ENCODE peak calls at places on chromosomes 4 and X, in nine cellular contexts. D is transverse colon, M is SK-N-SH, U is suprapubic skin, A is breast epithelium, S is HepG2, J is sigmoid colon, Z is HL-60, C is GM23338. N is an unnamed sample. For H3K27me3, the result is how much of the 10 kb centered on the place peaks cover.

GRCh38 chrX:24479924-24480722 is 15.0 kb downstream of the PDK3 start:
- DNase-seq in J (no peak), C (no peak), M (no peak), U (no peak), D (peak), S (no peak), Z (peak), A (peak), N (peak)

GRCh38 chr4:80492761-80493160 is 157.2 kb downstream of the CFAP299 start:
- DNase-seq in A (no peak), S (no peak), C (no peak), U (no peak), D (peak), J (no peak), Z (no peak), M (no peak), N (no peak)

GRCh38 chr4:184409911-184410692 is 64.2 kb downstream of the IRF2 start:
- DNase-seq in Z (no peak), U (no peak), A (no peak), D (peak), C (no peak), J (no peak), M (no peak), S (no peak), N (peak)

GRCh38 chrX:153488231-153488914 is 6.4 kb upstream of the BGN start:
- DNase-seq in Z (no peak), S (peak), A (no peak), C (no peak), M (no peak), J (no peak), D (no peak), U (no peak), N (no peak)

GRCh38 chr4:40980318-40980883 is 230.6 kb downstream of the NSUN7 start:
- DNase-seq in Z (no peak), D (no peak), M (no peak), U (no peak), J (no peak), A (no peak), C (peak), S (peak), N (no peak)

GRCh38 chr4:23811045-23811620 is 78.7 kb downstream of the PPARGC1A start:
- DNase-seq in Z (no peak), M (no peak), U (no peak), A (no peak), S (no peak), D (no peak), C (no peak), J (no peak), N (no peak)

GRCh38 chr4:165541773-165542459 is 163.1 kb downstream of the CPE start:
- DNase-seq in Z (no peak), M (peak), D (no peak), S (no peak), A (no peak), J (no peak), C (no peak), U (no peak), N (no peak)

GRCh38 chr4:2484993-2485392 is 16.1 kb downstream of the RNF4 start:
- DNase-seq in D (peak), C (peak), J (peak), A (peak), Z (peak), M (no peak), U (peak), S (no peak), N (peak)

GRCh38 chrX:112642349-112642748 is 37.4 kb downstream of the LHFPL1 start:
- DNase-seq in J (no peak), S (peak), A (peak), Z (peak), U (no peak), M (peak), D (peak), C (peak), N (no peak)

GRCh38 chr4:5212255-5213032 is 161.2 kb downstream of the STK32B start:
- DNase-seq in A (no peak), D (no peak), J (no peak), Z (no peak), U (no peak), C (no peak), M (no peak), S (no peak), N (no peak)

GRCh38 chr4:1621526-1621925 is 62.6 kb downstream of the FAM53A start:
- DNase-seq in M (no peak), A (no peak), U (no peak), J (no peak), S (no peak), D (no peak), C (no peak), Z (no peak), N (no peak)

GRCh38 chr4:133581971-133582619 is 433.0 kb downstream of the PCDH10 start:
- DNase-seq in M (no peak), A (no peak), Z (no peak), C (no peak), J (no peak), U (no peak), S (no peak), D (no peak), N (no peak)

GRCh38 chr4:8365353-8365752 is 75.2 kb downstream of the ACOX3 start:
- DNase-seq in M (no peak), C (no peak), U (no peak), Z (no peak), S (no peak), J (no peak), A (no peak), D (no peak), N (peak)

GRCh38 chr4:84944952-84945351 is 21.5 kb downstream of the WDFY3 start:
- DNase-seq in J (no peak), D (no peak), A (no peak), C (no peak), S (peak), U (no peak), M (no peak), Z (peak), N (no peak)

GRCh38 chr4:107743532-107743931 is 23.5 kb upstream of the PAPSS1 start:
- DNase-seq in U (no peak), C (no peak), A (no peak), M (no peak), J (no peak), Z (no peak), D (no peak), S (no peak), N (no peak)

GRCh38 chr4:7324651-7325121 is 110.0 kb downstream of the PSAPL1 start:
- DNase-seq in J (no peak), A (no peak), M (peak), Z (no peak), U (no peak), D (no peak), S (no peak), C (peak), N (peak)

DNA sequence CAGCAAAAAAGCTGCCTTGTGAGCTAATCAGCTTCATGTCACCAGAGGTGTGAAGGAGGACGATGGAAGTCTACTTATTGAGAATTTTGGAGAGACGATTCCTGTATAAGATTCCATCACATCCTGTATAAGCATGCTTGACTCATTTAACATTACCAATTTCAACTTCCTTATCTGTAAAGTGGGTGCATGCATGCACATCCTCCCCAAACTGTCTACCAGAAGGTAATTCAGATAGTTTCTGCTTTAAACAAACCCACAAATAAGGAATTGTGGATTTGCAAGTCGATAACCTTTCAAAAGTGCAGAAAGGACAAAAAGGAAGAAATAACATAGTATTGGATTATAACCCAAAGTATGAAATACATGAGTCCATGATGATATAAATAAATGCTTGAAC is 31.1 kb downstream of the AKAP4 start:
- DNase-seq in C (no peak), M (no peak), U (no peak), Z (no peak), J (no peak), D (no peak), A (no peak), S (no peak), N (no peak)
- H3K27me3 ChIP-seq in C (under half), M (under half), U (under half), Z (under half), J (under half), D (under half), A (under half), S (under half), N (under half)

DNA sequence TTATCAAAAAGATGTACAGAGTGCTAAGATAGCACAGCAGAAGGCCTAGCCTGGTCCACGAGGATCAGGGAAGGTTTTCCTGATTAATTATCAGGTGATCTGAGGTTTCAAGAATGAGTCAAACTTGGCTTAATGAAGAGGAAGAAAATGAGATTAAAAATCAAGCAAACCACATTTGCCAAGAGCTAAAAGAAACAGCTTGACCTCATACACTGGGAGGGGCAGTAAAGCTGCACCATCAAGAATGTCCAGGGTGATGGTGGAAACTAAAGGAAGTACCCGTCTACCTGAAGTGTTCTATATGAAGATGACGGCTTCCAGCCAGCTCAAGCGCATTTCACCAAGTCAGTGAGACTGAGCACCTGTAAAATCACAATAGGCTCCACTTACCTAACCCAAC is 114.2 kb upstream of the DCLK2 start:
- DNase-seq in U (no peak), Z (no peak), A (no peak), M (no peak), S (no peak), J (no peak), C (no peak), D (no peak), N (no peak)
- TF ChIP-seq CTCF in U (no peak), Z (no peak), A (no peak), M (no peak), S (no peak), J (no peak), C (no peak), D (no peak), N (no peak)

GRCh38 chrX:136057567-136057966 is 72.3 kb downstream of the SLC9A6 start:
- DNase-seq in M (no peak), U (no peak), S (no peak), A (no peak), D (no peak), C (no peak), Z (no peak), J (no peak), N (no peak)

GRCh38 chrX:136059350-136059749 is 74.1 kb downstream of the SLC9A6 start:
- DNase-seq in M (no peak), J (no peak), S (no peak), C (no peak), U (no peak), D (no peak), Z (no peak), A (no peak), N (no peak)

GRCh38 chrX:136061302-136061701 is 76.1 kb downstream of the SLC9A6 start:
- DNase-seq in U (no peak), C (no peak), Z (no peak), S (no peak), D (no peak), A (no peak), J (no peak), M (no peak), N (no peak)

DNA sequence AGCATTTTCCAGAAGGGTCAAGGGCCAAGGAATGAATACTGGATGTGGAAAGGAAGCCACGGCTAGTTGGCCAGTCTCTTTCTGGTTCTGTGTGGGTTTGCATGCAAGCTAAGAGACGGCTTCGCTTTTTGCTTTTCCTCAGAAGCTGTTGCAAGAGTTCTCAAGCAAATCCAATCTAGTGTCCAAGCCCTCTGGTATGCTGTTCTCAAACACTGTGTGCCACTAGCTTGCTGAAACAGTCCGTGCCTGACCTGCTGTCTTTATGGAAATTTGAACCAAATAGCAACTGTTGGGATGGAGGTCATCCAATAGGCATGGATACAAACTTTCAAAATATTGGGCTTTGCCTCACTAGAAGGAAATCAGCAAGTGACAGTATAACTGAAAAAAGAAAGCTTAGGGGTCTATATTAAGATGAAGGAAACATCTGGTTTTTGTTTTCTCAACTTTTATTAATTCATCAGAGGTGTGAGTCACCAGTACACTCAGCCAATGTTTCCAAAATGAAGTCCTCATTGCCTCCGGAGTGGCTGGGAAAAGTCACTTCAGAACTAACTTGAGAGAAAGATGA is 70.5 kb downstream of the SLC9A6 start:
- DNase-seq in Z (no peak), A (no peak), D (no peak), C (no peak), U (no peak), J (peak), M (no peak), S (no peak), N (no peak)
- TF ChIP-seq POLR2AphosphoS5 in Z (no peak), A (peak), D (peak), C (no peak), U (no peak), J (peak), M (no peak), S (no peak), N (no peak)

GRCh38 chr4:39068907-39069306 is 6.9 kb downstream of the KLHL5 start:
- DNase-seq in C (no peak), D (no peak), A (no peak), M (no peak), Z (peak), J (no peak), U (no peak), S (no peak), N (no peak)
- H3K27me3 ChIP-seq in C (under half), D (under half), A (under half), M (under half), Z (under half), J (under half), U (under half), S (under half), N (under half)

GRCh38 chr4:120870279-120870673 is 52.2 kb downstream of the PRDM5 start:
- DNase-seq in D (no peak), Z (no peak), M (peak), J (no peak), C (peak), S (peak), A (no peak), U (no peak), N (no peak)
- TF ChIP-seq CTCF in D (no peak), Z (no peak), M (no peak), J (no peak), C (peak), S (peak), A (no peak), U (no peak), N (no peak)

GRCh38 chr4:97027989-97028388 is 1115.3 kb downstream of the STPG2 start:
- DNase-seq in Z (no peak), U (no peak), A (no peak), S (no peak), J (no peak), D (no peak), C (no peak), M (no peak), N (no peak)
- TF ChIP-seq POLR2AphosphoS5 in Z (no peak), U (no peak), A (no peak), S (no peak), J (no peak), D (no peak), C (no peak), M (no peak), N (no peak)

GRCh38 chr4:51884606-51885005 is 41.7 kb downstream of the DCUN1D4 start:
- DNase-seq in S (no peak), U (no peak), Z (no peak), A (no peak), M (no peak), C (peak), D (no peak), J (no peak), N (no peak)

GRCh38 chr4:51880016-51880915 is 37.3 kb downstream of the DCUN1D4 start:
- DNase-seq in D (no peak), A (no peak), C (no peak), S (peak), U (no peak), J (no peak), M (no peak), Z (no peak), N (no peak)

GRCh38 chr4:51885371-51885770 is 42.4 kb downstream of the DCUN1D4 start:
- DNase-seq in A (no peak), J (no peak), D (no peak), C (peak), S (peak), M (peak), Z (no peak), U (no peak), N (no peak)

GRCh38 chr4:51884055-51884454 is 41.1 kb downstream of the DCUN1D4 start:
- DNase-seq in U (no peak), Z (no peak), S (no peak), M (no peak), J (no peak), A (no peak), C (peak), D (no peak), N (no peak)
- H3K27me3 ChIP-seq in U (under half), Z (under half), S (under half), M (under half), J (under half), A (under half), C (under half), D (under half), N (under half)

GRCh38 chrX:103919336-103919682 is 43.1 kb upstream of the TMSB15B start:
- DNase-seq in D (peak), C (no peak), J (no peak), M (no peak), U (no peak), S (no peak), A (no peak), Z (no peak), N (no peak)
- TF ChIP-seq CTCF in D (peak), C (no peak), J (no peak), M (peak), U (no peak), S (no peak), A (no peak), Z (no peak), N (no peak)

N was measured in spleen.